ENCODE peak calls at places on chromosomes 6 and 20, in ten cellular contexts. H is RCC 7860, Q is MV-4-11, Z is AG08396, A is lung, D is endothelial cell, X is astrocyte, N is NCI-H1092 treated with DMSO at 0.1 percent for 48 hours, J is NCI-H524, R is NCI-H1105 treated with DMSO at 0.1 percent for 48 hours. O is an unnamed sample.

GRCh38 chr6:31831350-31832215 is 4.0 kb downstream of the HSPA1B start:
- DNase-seq in Q (peak), R (no peak), Z (no peak), J (no peak), N (no peak), H (no peak), D (no peak), X (no peak), A (no peak), O (no peak)

GRCh38 chr6:101294051-101294638 is 99.4 kb upstream of the GRIK2 start:
- DNase-seq in Q (no peak), Z (no peak), R (no peak), N (no peak), J (no peak), A (no peak), D (no peak), X (peak), H (no peak), O (no peak)

GRCh38 chr6:4805553-4806307 is 29.5 kb downstream of the CDYL start:
- DNase-seq in Q (no peak), Z (peak), A (peak), X (peak), H (no peak), R (peak), J (peak), N (peak), D (peak), O (peak)

GRCh38 chr20:46031014-46031569 is 2.1 kb downstream of the SLC12A5 start:
- DNase-seq in N (no peak), J (no peak), A (no peak), H (no peak), X (no peak), Q (no peak), Z (no peak), R (no peak), D (no peak), O (no peak)

GRCh38 chr20:37426106-37426505 is 80.2 kb downstream of the SRC start:
- DNase-seq in X (no peak), A (no peak), D (no peak), Q (no peak), R (no peak), H (no peak), Z (no peak), N (no peak), J (peak), O (no peak)

GRCh38 chr20:50991076-50991475 is 31.8 kb downstream of the KCNG1 start:
- DNase-seq in H (no peak), Q (no peak), R (no peak), A (no peak), D (no peak), N (no peak), X (no peak), Z (no peak), J (no peak), O (no peak)

GRCh38 chr6:45415315-45415714 is 37.6 kb upstream of the SUPT3H start:
- DNase-seq in D (no peak), H (no peak), Z (no peak), A (no peak), R (no peak), X (no peak), N (no peak), J (no peak), Q (peak), O (no peak)

GRCh38 chr6:112683926-112684325 is 336.8 kb downstream of the RFPL4B start:
- DNase-seq in A (no peak), Q (no peak), D (no peak), H (peak), Z (peak), R (no peak), N (no peak), X (peak), J (no peak), O (no peak)

GRCh38 chr20:55693646-55694045 is 311.7 kb downstream of the CBLN4 start:
- DNase-seq in X (no peak), R (no peak), Q (no peak), D (no peak), A (no peak), N (no peak), H (no peak), Z (no peak), J (no peak), O (no peak)

GRCh38 chr20:47351643-47352331 is 4.7 kb downstream of the ZMYND8 start:
- DNase-seq in Z (no peak), R (peak), N (peak), D (no peak), J (no peak), A (no peak), Q (no peak), X (no peak), H (no peak), O (no peak)

GRCh38 chr6:156774872-156775405 is 2.2 kb upstream of the ARID1B start:
- DNase-seq in J (peak), Z (no peak), N (no peak), D (no peak), R (peak), Q (peak), A (no peak), X (no peak), H (no peak), O (peak)

O was measured in NCI-H2171.